ENCODE peak calls at places on chromosomes 7 and 10, in nine cellular contexts. L is uterus, U is left ventricle myocardium inferior, N is GM23248, Y is lower lobe of right lung, B is right cardiac atrium, H is tibial nerve, M is heart right ventricle, J is AG04450. G is an unnamed sample.

GRCh38 chr7:21947056-21947455 is 1.4 kb upstream of the CDCA7L start:
- DNase-seq in L (no peak), U (no peak), N (no peak), Y (no peak), B (no peak), H (no peak), M (no peak), J (no peak), G (no peak)

GRCh38 chr10:15427836-15428414 is 56.8 kb upstream of the FAM171A1 start:
- DNase-seq in L (no peak), U (no peak), N (peak), Y (no peak), B (no peak), H (no peak), M (no peak), J (peak), G (no peak)

GRCh38 chr7:43583424-43584199 is 704 bp downstream of the STK17A start:
- DNase-seq in L (peak), U (peak), N (peak), Y (peak), B (peak), H (peak), M (peak), J (no peak), G (peak)

GRCh38 chr10:118805146-118805545 is 50.4 kb upstream of the CACUL1 start:
- DNase-seq in L (no peak), U (no peak), N (no peak), Y (no peak), B (no peak), H (no peak), M (no peak), J (no peak), G (no peak)

GRCh38 chr7:467393-467828 is 52.2 kb downstream of the PDGFA start:
- DNase-seq in L (peak), U (no peak), N (no peak), Y (no peak), B (no peak), H (no peak), M (no peak), J (no peak), G (no peak)

GRCh38 chr7:50353201-50353600 is 48.7 kb downstream of the IKZF1 start:
- DNase-seq in L (no peak), U (no peak), N (no peak), Y (no peak), B (no peak), H (no peak), M (no peak), J (no peak), G (no peak)

GRCh38 chr7:4832711-4833110 is 29.1 kb downstream of the PAPOLB start:
- DNase-seq in L (no peak), U (no peak), N (no peak), Y (no peak), B (no peak), H (no peak), M (no peak), J (no peak), G (no peak)

GRCh38 chr7:131620673-131621609 is 64.5 kb upstream of the PODXL start:
- DNase-seq in L (no peak), U (no peak), N (no peak), Y (no peak), B (no peak), H (no peak), M (no peak), J (no peak), G (no peak)

GRCh38 chr10:133608855-133609254 is 17.7 kb downstream of the FRG2B start:
- DNase-seq in L (no peak), U (no peak), N (peak), Y (no peak), B (no peak), H (no peak), M (no peak), J (no peak), G (no peak)

GRCh38 chr10:107163086-107163880 is 1.2 kb downstream of the SORCS1 start:
- DNase-seq in L (no peak), U (no peak), N (peak), Y (no peak), B (no peak), H (no peak), M (no peak), J (no peak), G (no peak)

GRCh38 chr10:96705134-96705533 is 15.2 kb downstream of the PIK3AP1 start:
- DNase-seq in L (no peak), U (no peak), N (no peak), Y (no peak), B (no peak), H (no peak), M (no peak), J (no peak), G (no peak)

GRCh38 chr7:132161231-132161915 is 414.9 kb downstream of the PLXNA4 start:
- DNase-seq in L (no peak), U (peak), N (peak), Y (peak), B (peak), H (no peak), M (peak), J (no peak), G (no peak)

GRCh38 chr10:101560293-101561067 is 27.6 kb downstream of the POLL start:
- DNase-seq in L (no peak), U (no peak), N (no peak), Y (no peak), B (no peak), H (no peak), M (no peak), J (no peak), G (no peak)

GRCh38 chr10:70174058-70174741 is 3.9 kb upstream of the SAR1A start:
- DNase-seq in L (no peak), U (no peak), N (no peak), Y (no peak), B (no peak), H (no peak), M (no peak), J (no peak), G (no peak)

GRCh38 chr7:151568951-151569652 is 49.4 kb upstream of the RHEB start:
- DNase-seq in L (no peak), U (no peak), N (no peak), Y (no peak), B (no peak), H (no peak), M (no peak), J (no peak), G (no peak)

GRCh38 chr10:35372329-35372728 is 36.0 kb downstream of the CCNY start:
- DNase-seq in L (peak), U (peak), N (peak), Y (peak), B (peak), H (no peak), M (peak), J (no peak), G (no peak)

GRCh38 chr7:1604383-1604782 is 34.6 kb upstream of the PSMG3 start:
- DNase-seq in L (no peak), U (no peak), N (no peak), Y (no peak), B (no peak), H (no peak), M (no peak), J (no peak), G (no peak)

GRCh38 chr10:78375854-78376785 is 342.5 kb downstream of the RPS24 start:
- DNase-seq in L (no peak), U (no peak), N (no peak), Y (no peak), B (no peak), H (no peak), M (no peak), J (no peak), G (peak)

GRCh38 chr7:5661941-5662340 is 119.5 kb downstream of the RNF216 start:
- DNase-seq in L (no peak), U (no peak), N (no peak), Y (no peak), B (no peak), H (no peak), M (no peak), J (no peak), G (peak)

GRCh38 chr7:39880556-39880955 is 69.5 kb upstream of the CDK13 start:
- DNase-seq in L (no peak), U (no peak), N (peak), Y (no peak), B (no peak), H (no peak), M (no peak), J (no peak), G (no peak)

GRCh38 chr7:101537205-101537604 is 91.9 kb downstream of the MYL10 start:
- DNase-seq in L (no peak), U (no peak), N (peak), Y (no peak), B (peak), H (no peak), M (no peak), J (no peak), G (no peak)

GRCh38 chr10:14016942-14017341 is 313.8 kb downstream of the FRMD4A start:
- DNase-seq in L (no peak), U (no peak), N (no peak), Y (no peak), B (no peak), H (no peak), M (no peak), J (no peak), G (no peak)

GRCh38 chr7:108813247-108814014 is 243.8 kb downstream of the DNAJB9 start:
- DNase-seq in L (no peak), U (no peak), N (no peak), Y (no peak), B (no peak), H (no peak), M (no peak), J (no peak), G (no peak)

DNA sequence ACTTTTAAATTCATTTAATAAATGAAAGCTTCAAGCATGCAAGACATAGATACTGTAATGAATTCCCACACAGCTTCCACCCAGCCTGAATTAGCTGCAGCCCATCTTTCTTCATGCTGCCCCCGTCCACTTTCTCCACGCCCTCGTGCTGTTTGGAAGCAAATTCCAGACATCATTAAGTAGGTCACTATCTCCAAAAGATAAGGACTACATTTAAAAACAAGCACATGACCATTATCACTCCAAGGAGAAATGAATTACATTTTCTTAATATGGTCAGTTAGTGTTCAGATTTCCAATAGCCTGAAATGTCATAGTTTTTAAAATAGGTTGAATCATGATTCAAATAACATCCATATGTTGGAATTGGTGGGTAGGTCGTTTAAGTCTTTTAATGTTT is 24.3 kb downstream of the LMTK2 start:
- DNase-seq in L (no peak), U (no peak), N (no peak), Y (no peak), B (no peak), H (no peak), M (no peak), J (no peak), G (no peak)
- H3K27ac ChIP-seq in L (peak), U (peak), N (no peak), Y (peak), B (no peak), H (peak), M (no peak), J (no peak), G (no peak)

DNA sequence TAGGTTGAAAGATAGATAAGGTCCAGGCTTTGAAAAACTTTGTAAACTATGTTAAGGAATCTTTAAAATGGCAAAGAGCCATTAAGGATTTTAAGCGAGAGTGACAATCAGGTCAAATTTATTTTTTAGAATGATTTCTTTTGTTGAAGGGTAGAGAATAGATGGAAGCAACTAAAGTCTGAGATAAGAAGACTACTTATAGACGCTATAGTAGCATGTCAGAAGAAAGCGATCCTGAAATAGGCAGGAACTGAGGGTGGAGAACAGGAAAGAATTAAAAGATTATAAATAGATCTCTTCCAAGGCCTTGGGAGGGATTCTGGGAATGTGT is 13.0 kb upstream of the TSPAN13 start:
- DNase-seq in L (no peak), U (no peak), N (no peak), Y (no peak), B (no peak), H (no peak), M (no peak), J (no peak), G (no peak)
- H3K27ac ChIP-seq in L (peak), U (peak), N (peak), Y (no peak), B (no peak), H (no peak), M (peak), J (no peak), G (no peak)

GRCh38 chr7:139701908-139702307 is 75.9 kb downstream of the HIPK2 start:
- DNase-seq in L (no peak), U (no peak), N (no peak), Y (no peak), B (no peak), H (no peak), M (no peak), J (no peak), G (no peak)
- H3K27ac ChIP-seq in L (no peak), U (peak), N (no peak), Y (peak), B (peak), H (peak), M (peak), J (no peak), G (peak)

GRCh38 chr10:44978213-44978569 is 418 bp downstream of the DEPP1 start:
- DNase-seq in L (no peak), U (no peak), N (no peak), Y (no peak), B (peak), H (no peak), M (no peak), J (no peak), G (no peak)
- H3K27ac ChIP-seq in L (peak), U (peak), N (peak), Y (peak), B (peak), H (peak), M (peak), J (peak), G (peak)

GRCh38 chr10:24299587-24300258 is 90.8 kb downstream of the KIAA1217 start:
- DNase-seq in L (no peak), U (no peak), N (peak), Y (no peak), B (no peak), H (no peak), M (no peak), J (peak), G (no peak)
- H3K27ac ChIP-seq in L (no peak), U (no peak), N (no peak), Y (no peak), B (no peak), H (no peak), M (no peak), J (peak), G (no peak)

DNA sequence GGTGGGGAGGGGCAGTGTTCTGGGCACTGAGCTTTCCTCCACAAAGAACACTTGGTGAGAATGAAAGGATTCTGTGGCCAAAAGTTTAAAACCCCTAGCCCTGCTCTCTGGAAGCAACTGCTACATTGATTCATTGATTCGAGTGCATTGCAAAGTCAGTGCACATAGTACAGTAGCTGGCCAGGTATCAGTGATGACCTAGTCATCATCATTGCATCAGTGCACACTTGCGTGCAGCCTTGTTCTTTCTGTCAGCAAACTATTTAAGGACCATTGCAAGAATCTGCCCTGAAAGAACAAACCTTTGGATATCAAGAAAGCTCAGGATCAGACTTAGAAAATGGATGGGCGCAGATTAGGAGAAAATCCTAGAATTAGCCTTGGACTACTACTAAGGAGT is 47.4 kb downstream of the CUL1 start:
- DNase-seq in L (no peak), U (no peak), N (peak), Y (no peak), B (no peak), H (no peak), M (no peak), J (no peak), G (no peak)
- H3K27ac ChIP-seq in L (no peak), U (no peak), N (no peak), Y (no peak), B (no peak), H (no peak), M (no peak), J (no peak), G (no peak)

GRCh38 chr7:46775020-46775419 is 806.9 kb downstream of the TNS3 start:
- DNase-seq in L (no peak), U (no peak), N (peak), Y (no peak), B (no peak), H (no peak), M (no peak), J (no peak), G (no peak)

GRCh38 chr7:46774515-46774914 is 807.4 kb downstream of the TNS3 start:
- DNase-seq in L (no peak), U (peak), N (no peak), Y (no peak), B (no peak), H (no peak), M (peak), J (no peak), G (no peak)

GRCh38 chr7:46776790-46777189 is 805.1 kb downstream of the TNS3 start:
- DNase-seq in L (no peak), U (no peak), N (peak), Y (no peak), B (no peak), H (no peak), M (no peak), J (no peak), G (no peak)

GRCh38 chr7:46775776-46776175 is 806.1 kb downstream of the TNS3 start:
- DNase-seq in L (no peak), U (no peak), N (peak), Y (no peak), B (no peak), H (no peak), M (no peak), J (no peak), G (no peak)

GRCh38 chr7:46772740-46773139 is 809.2 kb downstream of the TNS3 start:
- DNase-seq in L (no peak), U (no peak), N (no peak), Y (no peak), B (no peak), H (no peak), M (no peak), J (no peak), G (no peak)
- H3K27ac ChIP-seq in L (no peak), U (peak), N (no peak), Y (no peak), B (peak), H (peak), M (peak), J (no peak), G (no peak)

GRCh38 chr10:27621441-27621840 is 117.3 kb downstream of the RAB18 start:
- DNase-seq in L (no peak), U (no peak), N (peak), Y (no peak), B (no peak), H (no peak), M (no peak), J (no peak), G (no peak)

GRCh38 chr10:27618036-27618615 is 114.0 kb downstream of the RAB18 start:
- DNase-seq in L (no peak), U (no peak), N (no peak), Y (no peak), B (no peak), H (no peak), M (no peak), J (no peak), G (no peak)

GRCh38 chr10:27620425-27621397 is 116.6 kb downstream of the RAB18 start:
- DNase-seq in L (peak), U (peak), N (peak), Y (no peak), B (no peak), H (no peak), M (no peak), J (no peak), G (no peak)

GRCh38 chr10:27618906-27619305 is 114.8 kb downstream of the RAB18 start:
- DNase-seq in L (peak), U (no peak), N (peak), Y (no peak), B (no peak), H (no peak), M (no peak), J (no peak), G (no peak)

GRCh38 chr10:27619329-27619728 is 115.2 kb downstream of the RAB18 start:
- DNase-seq in L (no peak), U (no peak), N (peak), Y (no peak), B (no peak), H (no peak), M (no peak), J (no peak), G (no peak)
- H3K27ac ChIP-seq in L (peak), U (no peak), N (peak), Y (no peak), B (no peak), H (no peak), M (no peak), J (no peak), G (no peak)

G was measured in caudate nucleus.